ENCODE peak calls at places on chromosomes 1 and 21, in eight cellular contexts. J, L, G, F, T, Y, D and N are unnamed samples.

GRCh38 chr1:14941865-14942264 is 211.7 kb upstream of the TMEM51 start:
- DNase-seq in T (no peak), L (no peak), G (no peak), J (no peak), D (no peak), Y (no peak), F (no peak), N (no peak)

GRCh38 chr1:23718482-23718881 is 24.8 kb upstream of the ELOA start:
- DNase-seq in T (peak), J (no peak), G (peak), Y (no peak), D (peak), L (peak), F (no peak), N (peak)

GRCh38 chr21:15139881-15140280 is 75.1 kb upstream of the NRIP1 start:
- DNase-seq in J (no peak), T (no peak), L (no peak), Y (no peak), F (no peak), D (peak), G (no peak), N (no peak)

GRCh38 chr1:33634806-33635205 is 162.4 kb downstream of the ZSCAN20 start:
- DNase-seq in T (peak), G (peak), L (no peak), Y (no peak), F (peak), D (no peak), J (no peak), N (peak)

GRCh38 chr1:24124980-24125379 is 13.0 kb upstream of the MYOM3 start:
- DNase-seq in J (no peak), L (no peak), F (no peak), D (no peak), G (no peak), T (no peak), Y (no peak), N (no peak)

GRCh38 chr1:54604572-54605370 is 18.6 kb downstream of the FAM151A start:
- DNase-seq in L (no peak), Y (no peak), T (no peak), F (peak), J (no peak), D (no peak), G (no peak), N (no peak)

GRCh38 chr1:72282690-72283203 is 408 bp upstream of the NEGR1 start:
- DNase-seq in J (no peak), L (peak), F (peak), G (peak), Y (peak), T (peak), D (peak), N (peak)

GRCh38 chr1:211331011-211331709 is 4.5 kb downstream of the TRAF5 start:
- DNase-seq in D (no peak), F (no peak), J (no peak), G (no peak), Y (no peak), L (no peak), T (no peak), N (no peak)

GRCh38 chr1:1079408-1080121 is 5.5 kb upstream of the RNF223 start:
- DNase-seq in T (peak), L (peak), D (peak), F (peak), G (peak), Y (peak), J (no peak), N (peak)

GRCh38 chr1:217052196-217052595 is 329.0 kb upstream of the ESRRG start:
- DNase-seq in L (no peak), D (no peak), J (no peak), G (no peak), Y (no peak), F (no peak), T (no peak), N (no peak)

GRCh38 chr1:235297579-235297978 is 30.4 kb downstream of the ARID4B start:
- DNase-seq in D (no peak), T (no peak), F (no peak), Y (no peak), L (no peak), G (no peak), J (no peak), N (no peak)

GRCh38 chr1:234216116-234216703 is 157.0 kb upstream of the COA6 start:
- DNase-seq in Y (no peak), G (no peak), D (no peak), L (no peak), F (no peak), J (no peak), T (no peak), N (no peak)

GRCh38 chr1:234213576-234214128 is 159.6 kb upstream of the COA6 start:
- DNase-seq in G (no peak), L (no peak), Y (no peak), J (no peak), D (no peak), F (peak), T (no peak), N (no peak)

GRCh38 chr1:234217316-234217840 is 155.9 kb upstream of the COA6 start:
- DNase-seq in Y (no peak), G (no peak), F (no peak), J (no peak), L (no peak), D (no peak), T (no peak), N (no peak)

GRCh38 chr1:234214129-234214910 is 158.9 kb upstream of the COA6 start:
- DNase-seq in Y (no peak), G (no peak), T (peak), J (no peak), D (no peak), F (no peak), L (no peak), N (peak)

DNA sequence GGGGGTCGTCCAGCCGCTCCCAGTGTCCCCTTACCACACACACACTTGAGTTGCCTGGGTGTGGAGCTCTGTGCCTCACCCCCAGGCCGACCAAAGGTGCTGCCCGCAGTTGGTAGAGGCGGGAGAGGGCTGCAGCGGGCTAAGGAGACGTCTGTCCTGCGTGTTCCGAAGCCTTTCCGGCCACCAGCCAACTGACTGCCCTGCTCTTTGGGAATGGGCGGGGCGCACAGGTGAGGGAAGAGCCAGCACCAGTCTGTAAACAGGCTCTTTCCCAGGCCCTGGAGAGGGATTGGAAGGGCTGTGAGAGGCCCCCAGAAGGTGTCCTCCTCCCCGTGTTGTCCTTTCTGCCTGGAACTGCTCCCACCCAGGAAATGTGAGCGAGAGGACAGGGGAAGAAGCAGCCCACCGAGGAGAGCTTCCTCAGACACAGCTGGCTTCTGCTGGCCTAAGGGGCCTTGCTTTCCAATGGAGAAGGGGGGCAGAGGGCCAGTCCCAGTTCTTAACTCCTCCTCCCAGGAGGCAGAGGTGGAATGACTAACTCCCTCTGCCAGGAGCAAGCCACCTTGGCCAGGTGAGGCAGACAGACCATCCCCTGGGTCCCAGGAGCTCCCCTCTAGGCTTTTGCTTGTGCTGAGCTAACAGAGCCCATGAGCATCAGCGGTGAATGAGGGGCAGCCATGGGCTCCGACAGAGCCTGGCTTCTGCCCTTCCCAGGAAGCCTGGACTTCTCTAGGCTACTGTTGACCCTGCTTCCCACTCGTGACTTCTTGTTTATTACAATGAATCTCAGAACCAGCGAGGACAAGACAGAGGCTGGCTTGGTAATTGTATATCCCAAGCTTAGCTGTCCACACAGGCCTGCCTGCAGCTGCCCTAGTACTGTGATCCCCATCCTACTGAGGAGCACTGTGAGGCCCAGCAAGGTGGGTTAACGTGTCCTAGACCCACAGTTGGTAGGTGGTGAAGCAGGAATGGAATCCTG is 158.1 kb upstream of the COA6 start:
- DNase-seq in G (no peak), Y (no peak), D (no peak), T (peak), F (no peak), J (no peak), L (no peak), N (no peak)
- H3K4me3 ChIP-seq in G (no peak), Y (peak), D (no peak), T (peak), F (no peak), J (peak), L (no peak), N (no peak)

GRCh38 chr1:208203127-208203847 is 40.9 kb downstream of the PLXNA2 start:
- DNase-seq in G (no peak), L (peak), D (peak), T (peak), F (no peak), Y (no peak), J (no peak), N (peak)
- H3K4me3 ChIP-seq in G (no peak), L (peak), D (no peak), T (peak), F (no peak), Y (no peak), J (no peak), N (no peak)

GRCh38 chr1:222898191-222898527 is 83.3 kb downstream of the DISP1 start:
- DNase-seq in F (no peak), Y (no peak), D (no peak), T (no peak), J (no peak), G (no peak), L (no peak), N (no peak)
- H3K4me3 ChIP-seq in F (no peak), Y (peak), D (peak), T (peak), J (peak), G (no peak), L (no peak), N (peak)

DNA sequence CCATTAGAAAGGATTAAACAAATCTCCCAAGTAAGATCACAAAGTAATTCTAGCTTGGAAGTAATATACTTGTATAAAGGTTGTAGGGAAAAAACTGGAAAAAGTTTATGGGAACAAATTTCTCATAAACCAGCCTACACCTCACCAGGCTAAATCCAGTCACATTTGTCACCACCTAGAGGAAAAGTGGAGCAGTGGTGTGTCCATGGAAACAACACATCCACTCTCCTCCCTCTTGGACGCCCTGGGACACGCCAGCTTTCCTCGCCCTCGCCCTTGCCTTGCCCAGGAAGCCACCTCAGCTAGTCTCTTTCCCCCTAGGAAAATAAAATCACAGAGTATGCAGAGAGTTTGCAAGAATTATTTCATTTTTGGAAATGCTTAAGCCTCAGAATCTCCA is 2.2 kb downstream of the PALMD start:
- DNase-seq in F (no peak), G (no peak), Y (no peak), J (no peak), D (no peak), T (no peak), L (no peak), N (no peak)
- H3K4me3 ChIP-seq in F (no peak), G (no peak), Y (no peak), J (peak), D (no peak), T (peak), L (no peak), N (no peak)

GRCh38 chr1:193187114-193187513 is 701 bp upstream of the B3GALT2 start:
- DNase-seq in J (no peak), F (no peak), Y (no peak), T (no peak), D (peak), L (no peak), G (no peak), N (no peak)

GRCh38 chr1:193183019-193183643 is 3.3 kb downstream of the B3GALT2 start:
- DNase-seq in T (no peak), D (peak), G (peak), Y (no peak), L (peak), F (peak), J (no peak), N (no peak)

GRCh38 chr1:193185206-193185605 is 1.2 kb downstream of the B3GALT2 start:
- DNase-seq in F (no peak), T (no peak), D (no peak), Y (no peak), J (no peak), G (no peak), L (no peak), N (no peak)

GRCh38 chr1:193184776-193185175 is 1.6 kb downstream of the B3GALT2 start:
- DNase-seq in G (no peak), Y (no peak), L (no peak), D (no peak), F (no peak), T (no peak), J (no peak), N (no peak)

GRCh38 chr1:193185861-193186714 is at the start of gene B3GALT2:
- DNase-seq in D (peak), F (no peak), Y (no peak), G (peak), T (no peak), J (no peak), L (peak), N (peak)
- H3K4me3 ChIP-seq in D (peak), F (no peak), Y (no peak), G (peak), T (no peak), J (peak), L (peak), N (no peak)

DNA sequence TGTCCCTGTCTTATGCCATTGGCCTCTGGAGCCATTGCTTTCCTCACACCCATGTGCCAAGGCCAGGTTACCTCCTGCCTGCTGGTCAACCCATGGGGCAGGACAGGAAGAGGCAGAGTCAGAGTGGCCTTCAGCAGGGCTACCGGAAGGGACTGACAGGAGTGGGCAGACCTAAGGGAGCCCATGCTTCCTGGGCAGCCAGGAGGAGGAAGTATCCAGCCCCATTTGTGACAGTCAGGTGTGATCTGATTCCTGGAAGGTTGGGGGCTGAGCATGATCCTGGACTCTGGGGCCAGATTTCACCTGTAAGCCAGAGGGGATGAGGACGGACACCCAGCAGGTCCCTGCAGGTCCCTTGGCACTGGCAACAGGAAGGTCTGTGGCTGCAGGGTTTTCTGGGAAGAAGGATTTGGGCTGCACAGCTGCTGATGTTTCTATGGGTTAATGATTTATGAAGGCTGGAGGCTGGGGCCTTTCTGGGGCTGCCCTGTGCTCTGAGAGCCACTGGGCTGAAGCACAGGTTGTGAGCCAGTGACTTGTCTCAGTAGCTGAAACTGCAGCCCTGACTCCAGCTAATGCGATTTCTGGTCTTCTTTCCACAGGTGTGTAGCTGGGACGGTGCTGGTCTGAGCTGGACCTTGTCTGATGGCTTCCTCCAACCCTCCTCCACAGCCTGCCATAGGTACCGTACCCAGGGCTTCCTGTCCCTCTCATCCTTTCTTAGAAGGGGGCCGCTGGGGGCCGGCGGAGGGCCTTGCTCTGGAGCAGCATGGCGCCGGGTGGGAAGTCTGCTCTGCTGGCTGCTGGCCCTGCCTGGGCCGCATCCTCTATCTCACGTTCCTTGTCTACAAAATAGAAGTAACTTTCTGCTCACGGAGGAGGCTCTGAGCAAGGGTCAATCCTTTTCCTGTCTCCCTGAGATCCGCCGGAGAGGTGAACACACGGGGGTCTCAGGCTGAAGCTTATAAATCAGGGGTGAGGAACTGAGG is 40.7 kb downstream of the ARHGEF10L start:
- DNase-seq in J (no peak), L (no peak), G (no peak), T (no peak), D (no peak), Y (no peak), F (no peak), N (no peak)
- H3K4me3 ChIP-seq in J (no peak), L (no peak), G (no peak), T (no peak), D (no peak), Y (peak), F (no peak), N (no peak)

DNA sequence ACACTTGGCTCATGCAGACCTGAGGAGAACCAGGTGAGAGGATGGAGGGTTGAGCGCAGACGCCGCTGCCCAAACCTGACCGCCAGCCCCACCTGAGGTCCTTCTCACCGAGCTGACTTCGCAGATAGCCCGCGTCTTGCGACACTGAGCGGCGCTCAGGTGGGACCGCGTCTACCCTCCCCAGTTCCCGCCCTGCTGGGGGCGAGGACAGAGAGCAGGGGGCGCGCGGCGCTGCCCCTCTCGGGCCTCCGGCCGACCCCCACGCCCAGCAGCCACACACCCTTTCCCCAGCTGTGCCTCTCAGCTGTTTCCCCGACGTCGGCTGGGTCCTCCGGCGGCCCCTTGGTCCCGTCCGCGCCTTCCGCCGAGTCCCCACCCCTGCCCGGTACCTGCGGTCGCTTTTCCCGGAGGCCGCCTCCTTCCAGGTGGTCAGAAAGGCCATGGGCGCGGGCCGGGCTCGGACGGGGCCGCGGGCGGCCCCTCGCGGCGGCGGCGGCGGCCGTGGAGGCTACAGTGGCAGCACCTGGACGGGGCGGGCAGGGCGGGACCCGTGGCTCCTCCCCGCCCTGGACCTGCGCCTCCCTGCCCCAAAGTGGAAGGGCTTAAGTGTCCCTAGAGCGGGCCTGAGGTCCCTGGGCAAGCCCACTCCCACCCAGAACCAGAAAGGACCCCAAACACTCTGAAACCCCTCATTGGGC is 14.4 kb upstream of the TTC39A start:
- DNase-seq in G (no peak), F (no peak), T (peak), J (no peak), L (no peak), Y (no peak), D (no peak), N (no peak)
- H3K4me3 ChIP-seq in G (no peak), F (no peak), T (peak), J (peak), L (peak), Y (peak), D (no peak), N (no peak)